ENCODE peak calls at places on chromosomes 13 and 19, in four cellular contexts. X, H, I and R are unnamed samples.

GRCh38 chr19:6890938-6891337 is 3.6 kb downstream of the ADGRE1 start:
- DNase-seq in H (no peak), I (no peak), X (no peak), R (no peak)

GRCh38 chr19:50147462-50148423 is 15.3 kb downstream of the IZUMO2 start:
- DNase-seq in I (peak), X (peak), H (peak), R (peak)

GRCh38 chr13:98677398-98677797 is 75.1 kb downstream of the SLC15A1 start:
- DNase-seq in X (no peak), H (no peak), I (no peak), R (no peak)

GRCh38 chr13:65143920-65144319 is 2086.2 kb downstream of the PCDH9 start:
- DNase-seq in H (no peak), X (no peak), I (no peak), R (no peak)

GRCh38 chr19:5889288-5889971 is 14.2 kb downstream of the NDUFA11 start:
- DNase-seq in I (no peak), X (no peak), H (no peak), R (no peak)

GRCh38 chr13:53105881-53106280 is 77.3 kb downstream of the OLFM4 start:
- DNase-seq in X (no peak), I (no peak), H (no peak), R (no peak)

GRCh38 chr19:42693760-42694350 is 46.4 kb downstream of the PSG3 start:
- DNase-seq in X (peak), H (peak), I (no peak), R (peak)

GRCh38 chr13:32986552-32986951 is 29.7 kb upstream of the KL start:
- DNase-seq in I (no peak), H (no peak), X (no peak), R (no peak)

GRCh38 chr13:51397262-51397933 is 55.4 kb downstream of the INTS6 start:
- DNase-seq in I (no peak), X (no peak), H (no peak), R (peak)

DNA sequence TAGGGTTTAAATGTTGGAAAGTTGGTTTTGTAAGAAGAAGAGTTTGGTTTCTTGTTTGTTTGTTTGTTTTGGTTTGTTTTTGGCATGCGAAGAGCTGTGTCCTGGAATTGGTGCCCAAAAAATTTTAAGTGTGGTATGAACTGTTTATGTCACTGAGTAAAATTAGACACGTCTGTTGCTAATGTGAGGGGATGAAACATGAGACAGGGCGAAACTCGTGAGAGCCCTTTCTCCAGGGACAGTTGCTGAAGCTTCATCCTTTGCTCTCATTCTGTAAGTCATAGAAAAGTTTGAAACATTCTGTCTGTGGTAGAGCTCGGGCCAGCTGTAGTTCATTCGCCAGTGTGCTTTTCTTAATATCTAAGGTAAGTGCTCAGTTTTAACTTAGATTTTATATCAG is at the start of gene SGCG:
- DNase-seq in H (no peak), X (no peak), I (no peak), R (no peak)
- TF ChIP-seq TARDBP in H (no peak), X (no peak), I (no peak), R (no peak)

GRCh38 chr13:113777311-113778260 is 18.6 kb downstream of the TMEM255B start:
- DNase-seq in X (no peak), I (no peak), H (peak), R (peak)
- TF ChIP-seq TARDBP in X (no peak), I (no peak), H (no peak), R (no peak)

DNA sequence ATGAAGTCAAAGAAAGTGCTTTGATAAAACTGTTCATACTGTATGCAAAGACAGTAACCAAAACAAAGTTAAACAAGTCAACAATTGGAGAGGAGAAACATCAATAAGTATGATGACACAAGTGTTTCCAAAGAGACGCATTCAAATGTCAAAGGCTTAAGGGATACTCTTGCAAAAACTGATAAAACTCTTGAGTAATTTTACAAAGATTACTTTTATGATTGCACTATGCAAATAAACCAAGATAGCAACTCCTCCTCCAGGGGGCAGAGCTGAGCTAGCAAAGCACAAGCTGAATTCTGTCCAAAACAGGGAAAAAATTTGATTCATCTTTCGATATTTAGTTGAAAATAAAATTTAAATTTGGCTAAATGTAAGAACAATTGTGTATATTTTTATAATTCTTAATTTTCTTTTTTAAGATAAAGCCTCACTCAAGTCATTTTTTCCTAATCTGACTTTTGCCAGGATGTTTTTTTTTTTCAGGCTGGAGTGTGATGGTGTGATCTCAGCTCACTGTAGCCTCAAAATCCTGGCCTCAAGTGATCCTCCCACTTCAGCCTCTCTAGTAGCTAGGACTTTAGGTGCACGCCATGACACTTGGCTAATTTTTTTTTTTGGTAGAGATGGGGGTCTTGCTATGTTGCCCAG is 84.0 kb downstream of the MZT1 start:
- DNase-seq in I (no peak), X (peak), H (peak), R (peak)
- TF ChIP-seq TARDBP in I (no peak), X (no peak), H (no peak), R (no peak)

GRCh38 chr13:113122571-113123225 is at the start of gene F10:
- DNase-seq in X (peak), I (no peak), H (peak), R (no peak)
- TF ChIP-seq TARDBP in X (peak), I (no peak), H (no peak), R (no peak)

GRCh38 chr13:43895940-43896339 is 16.2 kb downstream of the LACC1 start:
- DNase-seq in X (no peak), I (no peak), H (no peak), R (no peak)
- TF ChIP-seq TARDBP in X (no peak), I (no peak), H (no peak), R (no peak)

GRCh38 chr13:31074750-31075149 is 87.0 kb downstream of the HSPH1 start:
- DNase-seq in X (no peak), I (no peak), H (no peak), R (no peak)
- TF ChIP-seq TARDBP in X (no peak), I (no peak), H (no peak), R (no peak)

GRCh38 chr19:47422417-47423163 is 3.3 kb upstream of the MEIS3 start:
- DNase-seq in I (no peak), H (no peak), X (no peak), R (no peak)
- TF ChIP-seq TARDBP in I (no peak), H (no peak), X (no peak), R (no peak)

GRCh38 chr13:43058836-43059235 is 35.5 kb downstream of the DNAJC15 start:
- DNase-seq in X (no peak), H (no peak), I (no peak), R (no peak)
- TF ChIP-seq TARDBP in X (no peak), H (no peak), I (no peak), R (no peak)

GRCh38 chr19:11274533-11275086 is 12.3 kb upstream of the DOCK6 start:
- DNase-seq in I (no peak), X (peak), H (no peak), R (no peak)
- TF ChIP-seq TARDBP in I (no peak), X (no peak), H (no peak), R (no peak)

GRCh38 chr13:50123002-50123401 is 107.8 kb downstream of the KCNRG start:
- DNase-seq in X (peak), H (no peak), I (no peak), R (no peak)

GRCh38 chr13:50122465-50122864 is 107.2 kb downstream of the KCNRG start:
- DNase-seq in X (no peak), I (no peak), H (peak), R (no peak)

GRCh38 chr13:50116430-50116973 is 101.3 kb downstream of the KCNRG start:
- DNase-seq in X (no peak), H (no peak), I (no peak), R (no peak)

GRCh38 chr13:50123515-50123861 is 108.2 kb downstream of the KCNRG start:
- DNase-seq in H (no peak), I (no peak), X (no peak), R (no peak)

DNA sequence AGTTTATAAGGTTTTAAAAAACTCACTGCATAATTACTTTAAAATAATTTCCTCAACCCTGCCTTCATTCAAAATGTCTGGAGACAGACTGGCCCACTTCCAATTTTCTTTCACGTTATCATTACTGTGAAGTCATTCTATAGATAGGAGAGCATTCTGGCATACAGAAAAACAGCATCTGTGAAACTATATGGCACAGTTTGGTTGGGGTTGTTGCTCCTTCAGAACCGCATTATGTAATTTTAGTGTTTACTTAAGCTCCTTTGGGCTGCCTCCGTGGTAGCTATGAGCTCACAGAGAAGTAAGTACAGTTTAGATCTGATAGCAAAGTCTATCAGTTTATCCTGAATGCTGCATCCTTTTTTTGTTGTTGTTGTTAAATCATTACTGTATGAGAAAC is 104.3 kb downstream of the KCNRG start:
- DNase-seq in I (no peak), H (no peak), X (no peak), R (no peak)
- TF ChIP-seq TARDBP in I (no peak), H (no peak), X (no peak), R (no peak)